ENCODE peak calls at places on chromosomes 6 and 20, in eight cellular contexts. A, C, Z, D, M, U, V and E are unnamed samples.

GRCh38 chr6:90222724-90223198 is 73.9 kb downstream of the BACH2 start:
- DNase-seq in A (peak; percentile 34), U (no peak), D (peak; percentile 69), V (no peak), M (no peak), Z (no peak), C (no peak), E (no peak)

GRCh38 chr6:73134588-73134987 is 90.7 kb downstream of the KHDC1L start:
- DNase-seq in C (peak; percentile 75), U (no peak), Z (no peak), M (peak; percentile 52), D (peak; percentile 56), A (peak; percentile 51), V (no peak), E (no peak)

GRCh38 chr20:35791823-35792222 is 20.0 kb downstream of the PHF20 start:
- DNase-seq in D (peak; percentile 47), Z (no peak), V (no peak), A (peak; percentile 94), M (no peak), C (no peak), U (peak; percentile 30), E (no peak)

GRCh38 chr6:105560611-105561066 is 157.8 kb upstream of the PREP start:
- DNase-seq in C (no peak), A (peak; percentile 86), V (no peak), U (no peak), Z (no peak), D (no peak), M (no peak), E (no peak)

GRCh38 chr20:35607003-35607735 is 8.5 kb upstream of the SPAG4 start:
- DNase-seq in M (no peak), C (peak; percentile 32), D (no peak), V (no peak), A (peak; percentile 24), U (no peak), Z (peak; percentile 52), E (no peak)

GRCh38 chr6:106688177-106688951 is 59.0 kb downstream of the QRSL1 start:
- DNase-seq in C (no peak), V (no peak), A (peak; percentile 25), U (no peak), M (no peak), D (peak; percentile 7), Z (peak; percentile 38), E (no peak)

GRCh38 chr6:145148392-145149175 is 586.7 kb downstream of the EPM2A start:
- DNase-seq in V (no peak), U (peak; percentile 63), D (peak; percentile 46), Z (peak; percentile 81), M (no peak), A (peak; percentile 83), C (no peak), E (no peak)

GRCh38 chr6:43687437-43688347 is at the start of gene MRPS18A:
- DNase-seq in D (peak; percentile 65), A (peak; percentile 94), V (peak; percentile 71), M (peak; percentile 88), Z (peak; percentile 82), C (peak; percentile 92), U (peak; percentile 89), E (peak; percentile 60)

GRCh38 chr6:56343295-56343694 is 95.9 kb upstream of the COL21A1 start:
- DNase-seq in A (no peak), D (no peak), C (no peak), U (no peak), M (no peak), V (no peak), Z (no peak), E (no peak)

GRCh38 chr20:34040300-34041015 is 46.7 kb downstream of the RALY start:
- DNase-seq in A (no peak), C (peak; percentile 73), Z (no peak), M (no peak), D (no peak), U (no peak), V (no peak), E (no peak)

DNA sequence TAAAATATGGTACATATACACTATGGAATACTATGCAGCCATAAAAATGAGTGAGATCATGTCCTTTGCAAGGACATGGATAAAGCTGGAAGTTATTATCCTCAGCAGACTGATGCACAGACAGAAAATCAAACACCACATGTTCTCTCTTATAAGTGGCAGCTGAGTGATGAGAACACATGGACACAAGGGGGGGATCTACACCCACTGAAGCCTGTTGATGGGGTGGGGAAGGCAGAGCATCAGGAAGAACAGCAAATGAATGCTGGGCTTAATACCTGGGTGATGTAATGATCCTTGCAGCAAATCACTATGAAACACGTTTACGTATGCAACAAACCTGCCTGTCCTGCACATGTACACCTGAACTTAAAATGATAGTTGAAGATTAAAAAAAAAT is 71.3 kb downstream of the MANEA start:
- DNase-seq in D (no peak), C (no peak), U (no peak), V (no peak), M (no peak), Z (no peak), A (no peak), E (no peak)
- H3K9me3 ChIP-seq in D (no peaks in the 10 kb centered on the region), C (no peaks in the 10 kb centered on the region), U (peaks cover 5% of the 10 kb centered on the region), V (no peaks in the 10 kb centered on the region), M (no peaks in the 10 kb centered on the region), Z (no peaks in the 10 kb centered on the region), A (no peaks in the 10 kb centered on the region), E (no peaks in the 10 kb centered on the region)

GRCh38 chr20:13373400-13373799 is 152.3 kb downstream of the ISM1 start:
- DNase-seq in A (no peak), D (no peak), V (no peak), Z (no peak), U (no peak), M (no peak), C (no peak), E (no peak)
- H3K9me3 ChIP-seq in A (no peaks in the 10 kb centered on the region), D (peaks cover 21% of the 10 kb centered on the region), V (peaks cover 6% of the 10 kb centered on the region), Z (no peaks in the 10 kb centered on the region), U (peaks cover 3% of the 10 kb centered on the region), M (peaks cover 9% of the 10 kb centered on the region), C (peaks cover 22% of the 10 kb centered on the region), E (peaks cover 9% of the 10 kb centered on the region)

GRCh38 chr20:24937579-24937978 is 11.5 kb upstream of the CST7 start:
- DNase-seq in D (no peak), Z (no peak), M (no peak), V (no peak), U (no peak), A (no peak), C (no peak), E (no peak)
- H3K9me3 ChIP-seq in D (no peaks in the 10 kb centered on the region), Z (no peaks in the 10 kb centered on the region), M (no peaks in the 10 kb centered on the region), V (no peaks in the 10 kb centered on the region), U (peaks cover 6% of the 10 kb centered on the region), A (no peaks in the 10 kb centered on the region), C (peaks cover 7% of the 10 kb centered on the region), E (no peaks in the 10 kb centered on the region)

GRCh38 chr6:331622-332521 is 39.6 kb downstream of the DUSP22 start:
- DNase-seq in A (no peak), D (no peak), V (no peak), C (peak; percentile 47), U (no peak), Z (no peak), M (no peak), E (no peak)
- H3K9me3 ChIP-seq in A (no peaks in the 10 kb centered on the region), D (no peaks in the 10 kb centered on the region), V (no peaks in the 10 kb centered on the region), C (no peaks in the 10 kb centered on the region), U (no peaks in the 10 kb centered on the region), Z (no peaks in the 10 kb centered on the region), M (no peaks in the 10 kb centered on the region), E (no peaks in the 10 kb centered on the region)

DNA sequence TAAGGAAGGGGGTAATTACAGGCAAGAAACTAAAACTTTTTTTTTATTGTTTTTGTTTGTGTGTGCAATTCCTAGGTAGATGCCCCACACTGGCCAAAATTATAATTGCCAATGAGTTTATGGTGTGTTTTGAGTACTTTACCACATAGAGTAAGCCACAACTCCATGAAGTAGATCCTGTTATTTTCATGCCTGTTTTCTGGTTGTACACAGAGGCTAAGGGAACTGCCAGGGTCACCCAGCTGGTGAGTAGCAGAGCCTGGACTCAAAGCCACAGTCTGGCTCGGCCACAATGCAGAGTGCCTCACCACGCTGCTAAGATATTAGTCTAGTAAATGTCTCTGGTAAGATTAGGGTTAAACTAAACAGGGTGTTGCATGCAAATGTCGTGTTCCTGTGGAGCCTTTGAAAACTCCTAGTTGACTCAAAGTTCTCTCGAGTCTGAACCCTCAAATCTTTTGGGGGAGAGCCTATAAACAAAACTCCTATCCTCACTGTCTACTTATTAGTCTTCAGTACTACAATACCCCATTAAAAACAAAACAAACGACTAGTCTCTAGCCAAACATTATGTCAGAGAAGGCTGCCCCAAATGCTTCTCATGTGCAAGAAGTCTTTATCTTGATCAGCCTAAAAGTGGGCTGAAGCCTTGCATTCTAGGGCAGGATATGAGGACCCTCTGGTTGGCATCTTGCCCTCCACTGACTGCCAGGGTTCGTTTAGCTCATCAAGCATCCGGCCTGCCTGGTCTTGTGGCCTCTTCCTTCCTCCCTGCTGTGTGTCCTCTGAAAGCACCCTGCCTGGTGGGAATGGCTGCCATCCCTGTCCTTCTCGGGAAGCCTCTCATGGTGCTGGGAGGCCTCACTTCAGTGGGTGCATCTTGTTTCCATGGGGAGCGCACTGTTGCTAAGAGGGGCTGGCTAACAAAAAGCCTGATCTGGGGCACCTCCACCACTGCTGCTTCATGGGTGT is 4.2 kb downstream of the DUSP22 start:
- DNase-seq in C (no peak), U (no peak), V (no peak), A (peak; percentile 9), M (peak; percentile 76), D (no peak), Z (peak; percentile 60), E (no peak)
- H3K9me3 ChIP-seq in C (no peaks in the 10 kb centered on the region), U (no peaks in the 10 kb centered on the region), V (no peaks in the 10 kb centered on the region), A (no peaks in the 10 kb centered on the region), M (no peaks in the 10 kb centered on the region), D (no peaks in the 10 kb centered on the region), Z (no peaks in the 10 kb centered on the region), E (no peaks in the 10 kb centered on the region)

GRCh38 chr20:17062712-17063111 is 164.1 kb upstream of the PCSK2 start:
- DNase-seq in D (no peak), A (no peak), Z (no peak), C (no peak), U (no peak), M (no peak), V (no peak), E (no peak)

GRCh38 chr20:17061721-17062120 is 165.1 kb upstream of the PCSK2 start:
- DNase-seq in A (no peak), U (no peak), Z (no peak), C (no peak), D (no peak), V (no peak), M (no peak), E (no peak)

DNA sequence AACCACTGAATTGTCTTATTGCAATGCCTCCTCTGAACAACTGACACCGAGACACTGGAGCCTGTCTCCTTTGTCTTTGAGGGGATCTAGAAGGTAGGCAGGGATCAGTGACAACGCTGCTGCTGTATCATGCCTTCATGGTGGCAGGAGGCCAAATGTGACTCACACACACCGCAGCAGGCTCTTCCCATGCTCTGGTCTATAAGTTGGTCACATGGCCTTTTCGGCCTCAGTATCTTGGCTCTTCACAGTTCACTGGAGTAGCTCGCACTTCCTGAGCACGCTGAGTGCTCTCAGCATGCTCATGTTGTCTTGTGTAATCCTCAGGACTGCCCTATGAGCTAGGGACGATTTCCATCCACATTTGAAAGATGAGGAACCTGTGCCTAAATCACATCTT is 167.4 kb upstream of the PCSK2 start:
- DNase-seq in Z (no peak), C (no peak), V (no peak), U (peak; percentile 32), D (peak; percentile 8), A (peak; percentile 43), M (no peak), E (no peak)
- H3K9me3 ChIP-seq in Z (no peaks in the 10 kb centered on the region), C (peaks cover 7% of the 10 kb centered on the region), V (no peaks in the 10 kb centered on the region), U (no peaks in the 10 kb centered on the region), D (peaks cover 8% of the 10 kb centered on the region), A (no peaks in the 10 kb centered on the region), M (no peaks in the 10 kb centered on the region), E (no peaks in the 10 kb centered on the region)

GRCh38 chr20:1203630-1204029 is 376 bp downstream of the C20orf202 start:
- DNase-seq in M (no peak), A (no peak), V (no peak), U (no peak), D (no peak), Z (no peak), C (no peak), E (no peak)
- H3K9me3 ChIP-seq in M (no peaks in the 10 kb centered on the region), A (no peaks in the 10 kb centered on the region), V (no peaks in the 10 kb centered on the region), U (no peaks in the 10 kb centered on the region), D (no peaks in the 10 kb centered on the region), Z (no peaks in the 10 kb centered on the region), C (no peaks in the 10 kb centered on the region), E (no peaks in the 10 kb centered on the region)